ENCODE peak calls at places on chromosomes 1 and 21, in nine cellular contexts. One of them, this sample, is unnamed.

GRCh38 chr1:180971273-180971997 is 51.2 kb downstream of the STX6 start:
- DNase-seq in Panc1: no peak
- DNase-seq in HCT116: no peak
- DNase-seq in sigmoid colon: no peak
- DNase-seq in esophagus muscularis mucosa: no peak
- DNase-seq in GM12892: no peak
- DNase-seq in endothelial cell of umbilical vein: no peak
- DNase-seq in GM23338: no peak
- DNase-seq in transverse colon: no peak
- DNase-seq in this sample: no peak

GRCh38 chr1:221868894-221869293 is 127.0 kb upstream of the DUSP10 start:
- DNase-seq in sigmoid colon: no peak
- DNase-seq in transverse colon: no peak
- DNase-seq in esophagus muscularis mucosa: no peak
- DNase-seq in Panc1: peak; percentile 65
- DNase-seq in GM23338: no peak
- DNase-seq in HCT116: no peak
- DNase-seq in GM12892: no peak
- DNase-seq in endothelial cell of umbilical vein: peak; percentile 79
- DNase-seq in this sample: no peak

GRCh38 chr21:46117586-46118304 is 19.8 kb downstream of the COL6A2 start:
- DNase-seq in transverse colon: peak; percentile 5
- DNase-seq in GM23338: no peak
- DNase-seq in sigmoid colon: peak; percentile 63
- DNase-seq in esophagus muscularis mucosa: no peak
- DNase-seq in HCT116: no peak
- DNase-seq in GM12892: peak; percentile 17
- DNase-seq in Panc1: no peak
- DNase-seq in endothelial cell of umbilical vein: no peak
- DNase-seq in this sample: no peak

GRCh38 chr1:115320368-115320767 is 17.7 kb downstream of the NGF start:
- DNase-seq in endothelial cell of umbilical vein: no peak
- DNase-seq in GM23338: no peak
- DNase-seq in GM12892: no peak
- DNase-seq in esophagus muscularis mucosa: no peak
- DNase-seq in transverse colon: no peak
- DNase-seq in Panc1: no peak
- DNase-seq in HCT116: no peak
- DNase-seq in sigmoid colon: no peak
- DNase-seq in this sample: no peak

GRCh38 chr21:44820851-44821250 is 3.0 kb upstream of the SUMO3 start:
- DNase-seq in sigmoid colon: peak; percentile 25
- DNase-seq in transverse colon: no peak
- DNase-seq in endothelial cell of umbilical vein: no peak
- DNase-seq in Panc1: no peak
- DNase-seq in HCT116: no peak
- DNase-seq in GM23338: no peak
- DNase-seq in GM12892: no peak
- DNase-seq in esophagus muscularis mucosa: no peak
- DNase-seq in this sample: no peak

GRCh38 chr1:168698453-168698852 is 30.6 kb downstream of the DPT start:
- DNase-seq in GM12892: no peak
- DNase-seq in transverse colon: no peak
- DNase-seq in GM23338: no peak
- DNase-seq in HCT116: no peak
- DNase-seq in esophagus muscularis mucosa: no peak
- DNase-seq in Panc1: no peak
- DNase-seq in endothelial cell of umbilical vein: no peak
- DNase-seq in sigmoid colon: no peak
- DNase-seq in this sample: no peak

GRCh38 chr1:195717651-195718050 is 890.6 kb downstream of the KCNT2 start:
- DNase-seq in endothelial cell of umbilical vein: no peak
- DNase-seq in transverse colon: no peak
- DNase-seq in HCT116: peak; percentile 6
- DNase-seq in GM12892: no peak
- DNase-seq in Panc1: no peak
- DNase-seq in esophagus muscularis mucosa: no peak
- DNase-seq in GM23338: peak; percentile 51
- DNase-seq in sigmoid colon: no peak
- DNase-seq in this sample: no peak

GRCh38 chr1:4379451-4380175 is 274.8 kb upstream of the AJAP1 start:
- DNase-seq in esophagus muscularis mucosa: no peak
- DNase-seq in transverse colon: no peak
- DNase-seq in endothelial cell of umbilical vein: no peak
- DNase-seq in sigmoid colon: no peak
- DNase-seq in GM23338: no peak
- DNase-seq in Panc1: no peak
- DNase-seq in GM12892: no peak
- DNase-seq in HCT116: no peak
- DNase-seq in this sample: no peak

GRCh38 chr21:37244506-37245083 is 22.5 kb downstream of the VPS26C start:
- DNase-seq in endothelial cell of umbilical vein: no peak
- DNase-seq in HCT116: no peak
- DNase-seq in esophagus muscularis mucosa: peak; percentile 47
- DNase-seq in Panc1: no peak
- DNase-seq in sigmoid colon: no peak
- DNase-seq in transverse colon: no peak
- DNase-seq in GM23338: peak; percentile 34
- DNase-seq in GM12892: no peak
- DNase-seq in this sample: no peak

GRCh38 chr1:161382214-161383019 is 14.7 kb upstream of the CFAP126 start:
- DNase-seq in esophagus muscularis mucosa: no peak
- DNase-seq in transverse colon: no peak
- DNase-seq in sigmoid colon: no peak
- DNase-seq in HCT116: peak; percentile 45
- DNase-seq in GM12892: no peak
- DNase-seq in Panc1: peak; percentile 68
- DNase-seq in endothelial cell of umbilical vein: peak; percentile 80
- DNase-seq in GM23338: peak; percentile 81
- DNase-seq in this sample: peak; percentile 35
- TF ChIP-seq POLR2AphosphoS5 in esophagus muscularis mucosa: peak; percentile 57
- TF ChIP-seq POLR2AphosphoS5 in transverse colon: peak; percentile 35
- TF ChIP-seq POLR2AphosphoS5 in sigmoid colon: peak; percentile 86
- TF ChIP-seq POLR2AphosphoS5 in HCT116: no peak
- TF ChIP-seq POLR2AphosphoS5 in GM12892: no peak
- TF ChIP-seq POLR2AphosphoS5 in Panc1: no peak
- TF ChIP-seq POLR2AphosphoS5 in endothelial cell of umbilical vein: no peak
- TF ChIP-seq POLR2AphosphoS5 in GM23338: no peak
- TF ChIP-seq POLR2AphosphoS5 in this sample: no peak

GRCh38 chr1:18561967-18562366 is 68.7 kb upstream of the PAX7 start:
- DNase-seq in GM23338: no peak
- DNase-seq in transverse colon: no peak
- DNase-seq in sigmoid colon: no peak
- DNase-seq in endothelial cell of umbilical vein: no peak
- DNase-seq in Panc1: no peak
- DNase-seq in esophagus muscularis mucosa: no peak
- DNase-seq in GM12892: no peak
- DNase-seq in HCT116: no peak
- DNase-seq in this sample: no peak

GRCh38 chr1:18565321-18565720 is 65.3 kb upstream of the PAX7 start:
- DNase-seq in HCT116: no peak
- DNase-seq in Panc1: no peak
- DNase-seq in GM12892: no peak
- DNase-seq in GM23338: no peak
- DNase-seq in endothelial cell of umbilical vein: no peak
- DNase-seq in esophagus muscularis mucosa: no peak
- DNase-seq in transverse colon: no peak
- DNase-seq in sigmoid colon: no peak
- DNase-seq in this sample: no peak

GRCh38 chr1:18560692-18561091 is 70.0 kb upstream of the PAX7 start:
- DNase-seq in Panc1: no peak
- DNase-seq in transverse colon: no peak
- DNase-seq in esophagus muscularis mucosa: no peak
- DNase-seq in GM12892: no peak
- DNase-seq in endothelial cell of umbilical vein: no peak
- DNase-seq in GM23338: peak; percentile 51
- DNase-seq in sigmoid colon: no peak
- DNase-seq in HCT116: no peak
- DNase-seq in this sample: no peak

GRCh38 chr1:18568489-18568888 is 62.2 kb upstream of the PAX7 start:
- DNase-seq in esophagus muscularis mucosa: no peak
- DNase-seq in GM23338: no peak
- DNase-seq in sigmoid colon: no peak
- DNase-seq in Panc1: no peak
- DNase-seq in HCT116: no peak
- DNase-seq in transverse colon: no peak
- DNase-seq in GM12892: no peak
- DNase-seq in endothelial cell of umbilical vein: no peak
- DNase-seq in this sample: no peak

GRCh38 chr1:18564661-18565060 is 66.0 kb upstream of the PAX7 start:
- DNase-seq in sigmoid colon: no peak
- DNase-seq in GM23338: no peak
- DNase-seq in HCT116: no peak
- DNase-seq in transverse colon: no peak
- DNase-seq in GM12892: no peak
- DNase-seq in Panc1: no peak
- DNase-seq in endothelial cell of umbilical vein: no peak
- DNase-seq in esophagus muscularis mucosa: no peak
- DNase-seq in this sample: no peak
- TF ChIP-seq POLR2AphosphoS5 in sigmoid colon: no peak
- TF ChIP-seq POLR2AphosphoS5 in GM23338: no peak
- TF ChIP-seq POLR2AphosphoS5 in HCT116: no peak
- TF ChIP-seq POLR2AphosphoS5 in transverse colon: no peak
- TF ChIP-seq POLR2AphosphoS5 in GM12892: no peak
- TF ChIP-seq POLR2AphosphoS5 in Panc1: no peak
- TF ChIP-seq POLR2AphosphoS5 in endothelial cell of umbilical vein: no peak
- TF ChIP-seq POLR2AphosphoS5 in esophagus muscularis mucosa: no peak
- TF ChIP-seq POLR2AphosphoS5 in this sample: no peak

GRCh38 chr21:31151682-31152081 is 113.4 kb upstream of the KRTAP19-8 start:
- DNase-seq in endothelial cell of umbilical vein: no peak
- DNase-seq in HCT116: no peak
- DNase-seq in esophagus muscularis mucosa: no peak
- DNase-seq in transverse colon: no peak
- DNase-seq in sigmoid colon: no peak
- DNase-seq in GM23338: no peak
- DNase-seq in GM12892: no peak
- DNase-seq in Panc1: no peak
- DNase-seq in this sample: no peak
- TF ChIP-seq POLR2AphosphoS5 in endothelial cell of umbilical vein: no peak
- TF ChIP-seq POLR2AphosphoS5 in HCT116: no peak
- TF ChIP-seq POLR2AphosphoS5 in esophagus muscularis mucosa: peak; percentile 61
- TF ChIP-seq POLR2AphosphoS5 in transverse colon: no peak
- TF ChIP-seq POLR2AphosphoS5 in sigmoid colon: peak; percentile 68
- TF ChIP-seq POLR2AphosphoS5 in GM23338: no peak
- TF ChIP-seq POLR2AphosphoS5 in GM12892: no peak
- TF ChIP-seq POLR2AphosphoS5 in Panc1: no peak
- TF ChIP-seq POLR2AphosphoS5 in this sample: no peak

GRCh38 chr1:40901886-40902633 is 39.9 kb upstream of the CITED4 start:
- DNase-seq in endothelial cell of umbilical vein: peak; percentile 47
- DNase-seq in sigmoid colon: no peak
- DNase-seq in GM23338: no peak
- DNase-seq in transverse colon: no peak
- DNase-seq in Panc1: no peak
- DNase-seq in esophagus muscularis mucosa: no peak
- DNase-seq in GM12892: no peak
- DNase-seq in HCT116: peak; percentile 28
- DNase-seq in this sample: peak; percentile 26

GRCh38 chr1:40898434-40898900 is 36.3 kb upstream of the CITED4 start:
- DNase-seq in HCT116: no peak
- DNase-seq in GM12892: no peak
- DNase-seq in endothelial cell of umbilical vein: peak; percentile 74
- DNase-seq in esophagus muscularis mucosa: no peak
- DNase-seq in transverse colon: no peak
- DNase-seq in Panc1: no peak
- DNase-seq in GM23338: no peak
- DNase-seq in sigmoid colon: no peak
- DNase-seq in this sample: no peak

GRCh38 chr1:40897499-40897898 is 35.3 kb upstream of the CITED4 start:
- DNase-seq in transverse colon: no peak
- DNase-seq in GM23338: no peak
- DNase-seq in Panc1: peak; percentile 25
- DNase-seq in GM12892: no peak
- DNase-seq in esophagus muscularis mucosa: no peak
- DNase-seq in endothelial cell of umbilical vein: peak; percentile 37
- DNase-seq in HCT116: no peak
- DNase-seq in sigmoid colon: no peak
- DNase-seq in this sample: no peak

GRCh38 chr1:40896482-40896881 is 34.3 kb upstream of the CITED4 start:
- DNase-seq in esophagus muscularis mucosa: no peak
- DNase-seq in transverse colon: no peak
- DNase-seq in endothelial cell of umbilical vein: no peak
- DNase-seq in GM23338: no peak
- DNase-seq in GM12892: no peak
- DNase-seq in sigmoid colon: no peak
- DNase-seq in HCT116: no peak
- DNase-seq in Panc1: no peak
- DNase-seq in this sample: no peak

GRCh38 chr1:40899230-40899870 is 37.2 kb upstream of the CITED4 start:
- DNase-seq in Panc1: no peak
- DNase-seq in HCT116: peak; percentile 69
- DNase-seq in GM12892: no peak
- DNase-seq in sigmoid colon: no peak
- DNase-seq in GM23338: peak; percentile 72
- DNase-seq in endothelial cell of umbilical vein: no peak
- DNase-seq in esophagus muscularis mucosa: no peak
- DNase-seq in transverse colon: no peak
- DNase-seq in this sample: no peak
- TF ChIP-seq POLR2AphosphoS5 in Panc1: no peak
- TF ChIP-seq POLR2AphosphoS5 in HCT116: peak; percentile 56
- TF ChIP-seq POLR2AphosphoS5 in GM12892: no peak
- TF ChIP-seq POLR2AphosphoS5 in sigmoid colon: no peak
- TF ChIP-seq POLR2AphosphoS5 in GM23338: no peak
- TF ChIP-seq POLR2AphosphoS5 in endothelial cell of umbilical vein: no peak
- TF ChIP-seq POLR2AphosphoS5 in esophagus muscularis mucosa: no peak
- TF ChIP-seq POLR2AphosphoS5 in transverse colon: no peak
- TF ChIP-seq POLR2AphosphoS5 in this sample: no peak

DNA sequence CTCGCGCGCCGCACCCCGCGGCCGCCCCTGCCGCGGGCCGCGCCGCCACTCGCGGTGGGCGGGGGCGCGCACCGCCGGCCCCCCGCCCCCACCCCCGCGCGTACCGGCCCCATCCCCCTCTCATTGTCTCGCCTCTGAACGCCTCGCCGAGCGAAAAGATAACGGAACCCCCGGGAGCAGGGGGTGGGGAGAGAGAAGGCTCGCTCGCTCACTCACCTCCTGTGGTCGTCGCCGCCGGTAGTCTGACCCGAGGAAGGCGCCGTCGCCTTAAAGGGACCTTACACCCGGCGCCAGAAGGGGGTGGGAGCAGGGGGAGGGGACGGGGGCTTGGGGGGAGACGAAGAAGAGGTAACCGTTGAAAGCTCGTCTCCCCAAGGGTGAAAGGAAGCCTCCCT is 361 bp downstream of the POGZ start:
- DNase-seq in GM12892: no peak
- DNase-seq in HCT116: peak; percentile 52
- DNase-seq in GM23338: peak; percentile 82
- DNase-seq in endothelial cell of umbilical vein: peak; percentile 35
- DNase-seq in Panc1: no peak
- DNase-seq in transverse colon: peak; percentile 71
- DNase-seq in esophagus muscularis mucosa: no peak
- DNase-seq in sigmoid colon: peak; percentile 84
- DNase-seq in this sample: peak; percentile 59
- TF ChIP-seq POLR2AphosphoS5 in GM12892: peak; percentile 39
- TF ChIP-seq POLR2AphosphoS5 in HCT116: no peak
- TF ChIP-seq POLR2AphosphoS5 in GM23338: peak; percentile 61
- TF ChIP-seq POLR2AphosphoS5 in endothelial cell of umbilical vein: no peak
- TF ChIP-seq POLR2AphosphoS5 in Panc1: peak; percentile 66
- TF ChIP-seq POLR2AphosphoS5 in transverse colon: no peak
- TF ChIP-seq POLR2AphosphoS5 in esophagus muscularis mucosa: peak; percentile 76
- TF ChIP-seq POLR2AphosphoS5 in sigmoid colon: no peak
- TF ChIP-seq POLR2AphosphoS5 in this sample: peak; percentile 36

GRCh38 chr1:31036749-31037500 is 28.6 kb downstream of the PUM1 start:
- DNase-seq in sigmoid colon: no peak
- DNase-seq in transverse colon: no peak
- DNase-seq in Panc1: no peak
- DNase-seq in GM23338: no peak
- DNase-seq in GM12892: no peak
- DNase-seq in HCT116: no peak
- DNase-seq in esophagus muscularis mucosa: no peak
- DNase-seq in endothelial cell of umbilical vein: no peak
- DNase-seq in this sample: no peak
- TF ChIP-seq POLR2AphosphoS5 in sigmoid colon: no peak
- TF ChIP-seq POLR2AphosphoS5 in transverse colon: no peak
- TF ChIP-seq POLR2AphosphoS5 in Panc1: no peak
- TF ChIP-seq POLR2AphosphoS5 in GM23338: no peak
- TF ChIP-seq POLR2AphosphoS5 in GM12892: no peak
- TF ChIP-seq POLR2AphosphoS5 in HCT116: no peak
- TF ChIP-seq POLR2AphosphoS5 in esophagus muscularis mucosa: no peak
- TF ChIP-seq POLR2AphosphoS5 in endothelial cell of umbilical vein: no peak
- TF ChIP-seq POLR2AphosphoS5 in this sample: no peak

This sample was measured in HL-60.